ENCODE peak calls at places on chromosomes 6 and 20, in six cellular contexts. O, V, Y, S, C and H are unnamed samples.

GRCh38 chr6:40406175-40406574 is 181.0 kb downstream of the LRFN2 start:
- DNase-seq in S (no peak), V (no peak), Y (no peak), C (no peak), O (no peak), H (no peak)

GRCh38 chr20:16479666-16480065 is 93.6 kb downstream of the KIF16B start:
- DNase-seq in S (no peak), Y (no peak), O (no peak), C (no peak), V (no peak), H (no peak)

GRCh38 chr6:34934516-34934915 is 45.5 kb downstream of the ANKS1A start:
- DNase-seq in Y (no peak), V (peak), C (no peak), O (no peak), S (peak), H (no peak)

GRCh38 chr6:56515081-56515905 is 127.4 kb downstream of the DST start:
- DNase-seq in Y (no peak), V (no peak), O (peak), C (no peak), S (no peak), H (no peak)

GRCh38 chr20:21096321-21097043 is 9.7 kb downstream of the LINC00237 start:
- DNase-seq in O (no peak), S (no peak), Y (peak), C (no peak), V (no peak), H (no peak)

GRCh38 chr6:106702046-106702445 is 72.7 kb downstream of the QRSL1 start:
- DNase-seq in C (no peak), Y (no peak), V (no peak), S (no peak), O (peak), H (no peak)

GRCh38 chr6:131167773-131168172 is 32.5 kb downstream of the AKAP7 start:
- DNase-seq in S (no peak), O (no peak), Y (no peak), V (no peak), C (no peak), H (no peak)

GRCh38 chr6:156402628-156403027 is 374.6 kb upstream of the ARID1B start:
- DNase-seq in C (no peak), Y (no peak), O (no peak), S (no peak), V (no peak), H (no peak)

GRCh38 chr6:125519367-125519766 is 217.6 kb upstream of the HDDC2 start:
- DNase-seq in Y (no peak), O (no peak), V (no peak), S (no peak), C (no peak), H (no peak)

GRCh38 chr20:58125726-58126125 is 102.7 kb downstream of the ANKRD60 start:
- DNase-seq in Y (no peak), O (no peak), S (no peak), V (no peak), C (no peak), H (no peak)

GRCh38 chr6:14250573-14250972 is 133.0 kb downstream of the CD83 start:
- DNase-seq in Y (no peak), O (no peak), S (no peak), C (no peak), V (no peak), H (no peak)

GRCh38 chr20:56274156-56274555 is 25.6 kb downstream of the MC3R start:
- DNase-seq in S (no peak), C (no peak), V (no peak), Y (no peak), O (no peak), H (no peak)

GRCh38 chr20:24735263-24735662 is 213.8 kb upstream of the CST7 start:
- DNase-seq in S (no peak), O (no peak), C (no peak), Y (no peak), V (no peak), H (no peak)

GRCh38 chr6:55643868-55644267 is 64.9 kb upstream of the HMGCLL1 start:
- DNase-seq in Y (no peak), V (peak), C (no peak), S (no peak), O (no peak), H (no peak)

GRCh38 chr20:57106030-57106682 is 160.3 kb downstream of the BMP7 start:
- DNase-seq in O (no peak), Y (no peak), C (no peak), V (no peak), S (no peak), H (no peak)

GRCh38 chr6:20117474-20117873 is 94.8 kb downstream of the MBOAT1 start:
- DNase-seq in Y (peak), O (no peak), C (no peak), V (peak), S (no peak), H (no peak)

GRCh38 chr20:41534170-41534569 is 84.0 kb downstream of the CHD6 start:
- DNase-seq in O (no peak), S (no peak), V (no peak), Y (no peak), C (no peak), H (no peak)

GRCh38 chr6:159535629-159536028 is 157.4 kb downstream of the SOD2 start:
- DNase-seq in C (no peak), V (no peak), Y (no peak), O (no peak), S (no peak), H (no peak)

GRCh38 chr6:159540152-159540551 is 152.9 kb downstream of the SOD2 start:
- DNase-seq in O (no peak), Y (no peak), C (no peak), S (no peak), V (peak), H (no peak)

GRCh38 chr6:159541296-159541695 is 151.7 kb downstream of the SOD2 start:
- DNase-seq in O (no peak), Y (no peak), C (no peak), V (no peak), S (no peak), H (no peak)

GRCh38 chr6:159540883-159541282 is 152.2 kb downstream of the SOD2 start:
- DNase-seq in O (no peak), S (no peak), Y (no peak), V (no peak), C (no peak), H (no peak)
- TF ChIP-seq CTCF in O (no peak), S (no peak), Y (no peak), V (no peak), C (no peak), H (no peak)

GRCh38 chr6:152206072-152206818 is 398.8 kb downstream of the ESR1 start:
- DNase-seq in Y (no peak), S (no peak), C (peak), V (no peak), O (peak), H (no peak)
- TF ChIP-seq CTCF in Y (no peak), S (peak), C (peak), V (no peak), O (peak), H (peak)

DNA sequence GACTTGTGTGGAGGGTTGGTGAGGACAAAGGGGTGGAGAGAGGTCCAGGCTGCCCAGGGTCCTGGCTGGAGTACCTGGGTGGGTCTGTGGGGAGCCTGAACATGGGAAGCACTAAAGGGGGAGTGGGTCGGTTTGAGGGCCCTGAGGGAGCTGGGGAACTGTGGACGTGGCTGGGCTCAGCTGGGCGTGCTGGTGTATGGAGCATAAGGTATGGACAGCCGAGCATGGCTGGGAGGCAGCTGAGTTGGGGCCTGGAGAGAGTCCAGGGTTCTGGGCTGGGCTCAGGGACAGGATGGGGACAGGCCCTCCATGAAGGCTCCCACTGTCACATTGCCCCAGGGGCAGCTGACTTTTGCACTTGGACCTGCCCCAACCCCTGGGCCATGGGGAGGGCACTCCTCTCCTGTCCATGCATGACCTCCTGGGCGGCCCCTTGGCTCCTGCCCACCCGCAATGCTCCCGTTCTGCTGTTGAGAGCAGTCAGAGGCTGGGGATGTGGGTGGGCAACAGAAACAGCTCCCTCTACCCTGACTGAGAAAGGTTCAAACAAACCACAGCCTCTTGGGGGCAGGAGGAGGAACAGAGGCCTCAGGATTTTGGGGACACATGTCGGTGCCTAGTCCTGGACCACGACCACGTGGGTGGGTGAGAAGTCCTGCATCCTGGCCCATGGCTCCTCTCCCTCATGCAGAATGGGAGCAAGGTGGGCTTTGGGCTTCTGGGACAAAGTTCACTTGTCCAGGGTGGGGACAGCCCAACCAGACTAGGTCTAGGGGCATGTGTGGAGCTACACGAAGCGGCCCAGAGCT is 4.5 kb downstream of the C20orf204 start:
- DNase-seq in S (peak), C (peak), V (no peak), O (no peak), Y (no peak), H (no peak)
- TF ChIP-seq CTCF in S (no peak), C (no peak), V (no peak), O (no peak), Y (no peak), H (no peak)

GRCh38 chr6:16336056-16336810 is 97.8 kb downstream of the GMPR start:
- DNase-seq in C (no peak), V (peak), Y (no peak), S (no peak), O (no peak), H (no peak)
- TF ChIP-seq CTCF in C (no peak), V (peak), Y (no peak), S (no peak), O (no peak), H (no peak)

GRCh38 chr20:9025643-9026042 is 43.2 kb upstream of the PLCB4 start:
- DNase-seq in Y (no peak), C (no peak), O (no peak), S (no peak), V (peak), H (no peak)
- TF ChIP-seq CTCF in Y (no peak), C (no peak), O (no peak), S (no peak), V (no peak), H (no peak)

GRCh38 chr6:150876598-150876997 is 11.1 kb downstream of the MTHFD1L start:
- DNase-seq in C (no peak), O (peak), S (peak), Y (no peak), V (no peak), H (no peak)
- TF ChIP-seq CTCF in C (no peak), O (no peak), S (no peak), Y (no peak), V (no peak), H (no peak)